ENCODE peak calls at places on chromosomes 7 and 10, in seven cellular contexts. V, F, A, Q, N, W and G are unnamed samples.

GRCh38 chr10:116385994-116386809 is 41.4 kb upstream of the PNLIPRP3 start:
- DNase-seq in N (no peak), Q (peak), A (no peak), F (no peak), W (no peak), V (peak), G (no peak)

GRCh38 chr10:98646998-98647917 is 200.5 kb upstream of the HPS1 start:
- DNase-seq in V (no peak), Q (no peak), F (no peak), N (no peak), W (no peak), A (peak), G (no peak)

GRCh38 chr10:44977287-44978212 is 1.1 kb downstream of the DEPP1 start:
- DNase-seq in V (no peak), A (no peak), W (no peak), Q (no peak), N (no peak), F (no peak), G (no peak)

GRCh38 chr10:69088471-69088769 is 517 bp downstream of the SRGN start:
- DNase-seq in F (no peak), W (no peak), V (no peak), N (no peak), Q (no peak), A (no peak), G (no peak)

GRCh38 chr10:51667992-51668689 is 31.3 kb downstream of the CSTF2T start:
- DNase-seq in V (peak), N (no peak), W (no peak), A (no peak), F (no peak), Q (peak), G (no peak)

GRCh38 chr7:27202018-27202740 is 2.3 kb upstream of the HOXA13 start:
- DNase-seq in F (no peak), V (no peak), N (no peak), W (no peak), Q (no peak), A (no peak), G (no peak)

GRCh38 chr7:127585044-127585953 is at the start of gene GCC1:
- DNase-seq in Q (peak), W (peak), V (peak), N (peak), F (peak), A (peak), G (peak)

GRCh38 chr10:125004571-125005311 is 62.8 kb downstream of the ZRANB1 start:
- DNase-seq in F (no peak), N (no peak), V (no peak), A (no peak), Q (no peak), W (no peak), G (no peak)